ENCODE peak calls at places on chromosome 4, in seven cellular contexts. T is BJ, Q is GM06990, O is SK-N-SH, M is transverse colon, B is fibroblast of lung, U is uterus. K is an unnamed sample.

GRCh38 chr4:103915224-103915869 is 195.6 kb upstream of the TACR3 start:
- DNase-seq in U (no peak), T (no peak), B (peak; percentile 1), O (peak; percentile 6), Q (peak; percentile 13), M (no peak), K (no peak)

GRCh38 chr4:116551798-116552197 is 533.6 kb downstream of the TRAM1L1 start:
- DNase-seq in O (no peak), T (no peak), M (no peak), Q (no peak), B (no peak), U (no peak), K (no peak)

GRCh38 chr4:130486186-130486585 is 1390.2 kb downstream of the C4orf33 start:
- DNase-seq in M (no peak), Q (no peak), T (no peak), B (peak; percentile 19), U (no peak), O (no peak), K (no peak)

GRCh38 chr4:144590020-144590419 is 55.9 kb upstream of the HHIP start:
- DNase-seq in B (no peak), T (no peak), M (no peak), Q (no peak), O (no peak), U (no peak), K (no peak)

GRCh38 chr4:16224264-16224663 is 2.0 kb downstream of the TAPT1 start:
- DNase-seq in U (no peak), M (no peak), Q (no peak), B (no peak), O (peak; percentile 24), T (no peak), K (no peak)

GRCh38 chr4:153822316-153822715 is 33.4 kb upstream of the SFRP2 start:
- DNase-seq in Q (no peak), O (no peak), B (no peak), T (no peak), M (no peak), U (no peak), K (no peak)

GRCh38 chr4:76882630-76883029 is 15.3 kb downstream of the SOWAHB start:
- DNase-seq in B (no peak), U (no peak), Q (no peak), O (no peak), T (no peak), M (no peak), K (no peak)

GRCh38 chr4:150769235-150769634 is 187.3 kb downstream of the MAB21L2 start:
- DNase-seq in M (peak; percentile 18), O (no peak), T (no peak), U (no peak), B (peak; percentile 84), Q (no peak), K (no peak)

GRCh38 chr4:182238355-182238931 is 4.8 kb upstream of the TENM3 start:
- DNase-seq in U (no peak), M (no peak), O (no peak), B (peak; percentile 71), Q (no peak), T (no peak), K (no peak)

GRCh38 chr4:153788064-153788418 is 842 bp downstream of the SFRP2 start:
- DNase-seq in B (no peak), M (no peak), T (no peak), Q (no peak), U (no peak), O (peak; percentile 20), K (no peak)

GRCh38 chr4:110005461-110006056 is 92.9 kb downstream of the EGF start:
- DNase-seq in T (no peak), B (peak; percentile 65), M (no peak), Q (peak; percentile 39), O (peak; percentile 52), U (no peak), K (no peak)

GRCh38 chr4:177005801-177006230 is 213.1 kb upstream of the VEGFC start:
- DNase-seq in O (no peak), U (no peak), M (no peak), T (peak; percentile 33), Q (no peak), B (peak; percentile 93), K (no peak)

GRCh38 chr4:113730467-113731216 is 30.9 kb downstream of the CAMK2D start:
- DNase-seq in U (no peak), O (no peak), M (no peak), Q (no peak), B (no peak), T (no peak), K (no peak)

GRCh38 chr4:176838611-176839411 is 46.1 kb upstream of the VEGFC start:
- DNase-seq in U (no peak), B (peak; percentile 87), M (no peak), Q (no peak), T (peak; percentile 58), O (no peak), K (no peak)

GRCh38 chr4:156408749-156409148 is 455.1 kb upstream of the CTSO start:
- DNase-seq in M (no peak), U (no peak), Q (no peak), B (peak; percentile 16), O (no peak), T (no peak), K (no peak)

GRCh38 chr4:8778301-8778700 is 93.3 kb downstream of the HMX1 start:
- DNase-seq in Q (no peak), M (no peak), U (no peak), O (no peak), B (no peak), T (no peak), K (no peak)

GRCh38 chr4:142435599-142436235 is 410.4 kb downstream of the INPP4B start:
- DNase-seq in Q (no peak), O (no peak), T (no peak), B (no peak), M (no peak), U (no peak), K (no peak)

GRCh38 chr4:30721353-30722091 is 1.4 kb downstream of the PCDH7 start:
- DNase-seq in O (peak; percentile 86), Q (peak; percentile 18), B (peak; percentile 65), T (no peak), U (peak; percentile 53), M (peak; percentile 37), K (peak; percentile 56)

GRCh38 chr4:40253906-40254305 is 57.1 kb downstream of the RHOH start:
- DNase-seq in Q (no peak), O (no peak), T (no peak), B (no peak), U (no peak), M (no peak), K (no peak)

GRCh38 chr4:186304816-186305520 is 39.0 kb downstream of the F11 start:
- DNase-seq in M (no peak), U (no peak), Q (no peak), T (no peak), B (peak; percentile 25), O (no peak), K (no peak)

GRCh38 chr4:145271194-145271593 is 90.8 kb upstream of the OTUD4 start:
- DNase-seq in T (no peak), Q (no peak), M (no peak), O (no peak), B (no peak), U (no peak), K (no peak)

GRCh38 chr4:116397291-116397690 is 688.1 kb downstream of the TRAM1L1 start:
- DNase-seq in Q (no peak), U (no peak), O (no peak), M (no peak), B (no peak), T (no peak), K (no peak)

GRCh38 chr4:84495448-84496221 is 3.5 kb downstream of the NKX6-1 start:
- DNase-seq in B (no peak), U (no peak), O (no peak), Q (no peak), M (no peak), T (no peak), K (no peak)
- H3K27me3 ChIP-seq in B (peaks cover 54% of the 10 kb centered on the region), U (peaks cover 92% of the 10 kb centered on the region), O (peaks cover 100% of the 10 kb centered on the region), Q (peaks cover 1% of the 10 kb centered on the region), M (peaks cover 100% of the 10 kb centered on the region), T (peaks cover 56% of the 10 kb centered on the region), K (peaks cover 55% of the 10 kb centered on the region)

DNA sequence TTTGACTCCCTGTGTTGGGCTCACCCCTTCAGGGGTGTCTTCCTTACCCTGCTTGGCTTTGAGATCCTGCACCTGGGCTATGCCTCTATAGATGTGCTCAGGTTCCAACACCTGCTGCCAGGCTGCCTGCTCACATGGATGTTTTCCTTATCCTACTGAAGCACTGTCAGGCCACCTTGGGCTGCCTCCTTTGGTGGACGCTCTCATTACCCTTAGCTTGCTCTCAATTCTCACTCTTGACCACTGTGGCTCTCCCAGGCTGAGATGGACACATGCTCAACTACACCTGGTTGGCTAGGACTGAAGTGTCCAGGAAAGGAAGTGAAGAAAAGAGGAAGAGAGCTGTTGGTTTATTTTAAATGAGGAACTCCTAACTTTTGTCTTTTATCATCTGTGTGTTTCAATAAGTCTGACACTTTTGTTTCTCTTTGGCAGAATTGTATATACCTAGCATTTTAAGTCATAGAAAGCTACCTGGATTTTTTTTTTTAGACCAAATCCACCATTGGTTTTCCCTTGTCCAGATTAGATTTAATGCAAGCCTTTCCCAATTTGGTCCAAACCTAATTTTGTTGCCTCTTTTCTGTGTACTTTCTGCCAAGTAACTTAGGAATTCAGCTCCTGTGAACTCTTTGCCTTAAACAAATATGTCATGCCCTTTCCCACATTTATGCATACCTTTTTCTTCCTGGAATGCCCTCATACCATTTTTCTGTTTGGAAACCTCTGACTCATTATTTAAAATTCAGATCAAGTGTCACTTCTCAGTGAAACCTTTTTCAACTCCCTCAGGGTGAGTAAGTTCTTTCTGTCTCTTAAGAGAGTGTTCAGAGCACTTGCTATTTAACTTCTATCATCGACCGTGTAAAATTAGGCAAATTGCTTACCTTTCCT is 175.9 kb downstream of the GC start:
- DNase-seq in O (no peak), M (no peak), U (no peak), T (peak; percentile 3), B (peak; percentile 78), Q (no peak), K (no peak)
- H3K4me3 ChIP-seq in O (no peak overlapping the region), M (no peak overlapping the region), U (no peak overlapping the region), T (no peak overlapping the region), B (no peak overlapping the region), Q (no peak overlapping the region), K (no peak overlapping the region)

GRCh38 chr4:111991163-111991562 is 154.1 kb upstream of the FAM241A start:
- DNase-seq in O (no peak), U (no peak), M (no peak), Q (peak; percentile 48), B (no peak), T (no peak), K (no peak)
- H3K27me3 ChIP-seq in O (no peaks in the 10 kb centered on the region), U (no peaks in the 10 kb centered on the region), M (peaks cover 3% of the 10 kb centered on the region), Q (no peaks in the 10 kb centered on the region), B (no peaks in the 10 kb centered on the region), T (peaks cover 2% of the 10 kb centered on the region), K (no peaks in the 10 kb centered on the region)

GRCh38 chr4:184384056-184384809 is 90.1 kb downstream of the IRF2 start:
- DNase-seq in U (no peak), O (no peak), B (peak; percentile 96), M (peak; percentile 59), T (peak; percentile 55), Q (peak; percentile 79), K (peak; percentile 78)
- H3K4me3 ChIP-seq in U (peak overlapping the region; percentile 19), O (peak overlapping the region; percentile 56), B (peak overlapping the region; percentile 44), M (no peak overlapping the region), T (peak overlapping the region; percentile 17), Q (peak overlapping the region; percentile 42), K (peak overlapping the region; percentile 28)

K was measured in stomach.